ENCODE peak calls at places on chromosomes 12 and 14, in four cellular contexts. M, G, Z and I are unnamed samples.

GRCh38 chr14:86604546-86604945 is 1074.6 kb downstream of the FLRT2 start:
- DNase-seq in M (no peak), G (peak; percentile 2), Z (no peak), I (peak; percentile 1)

GRCh38 chr12:131353376-131353775 is 357.5 kb upstream of the SFSWAP start:
- DNase-seq in M (no peak), G (no peak), Z (no peak), I (no peak)

GRCh38 chr12:50077099-50077498 is 8.0 kb upstream of the SMARCD1 start:
- DNase-seq in M (no peak), G (no peak), Z (no peak), I (no peak)

GRCh38 chr12:102797513-102797912 is 119.5 kb downstream of the PAH start:
- DNase-seq in M (no peak), G (peak; percentile 8), Z (no peak), I (no peak)

GRCh38 chr12:4117386-4118016 is 156.1 kb upstream of the CCND2 start:
- DNase-seq in M (no peak), G (no peak), Z (no peak), I (no peak)

GRCh38 chr12:98595152-98595988 is 1.9 kb downstream of the SLC25A3 start:
- DNase-seq in M (peak; percentile 70), G (peak; percentile 76), Z (no peak), I (peak; percentile 80)

GRCh38 chr12:13536219-13536910 is 339.8 kb downstream of the EMP1 start:
- DNase-seq in M (no peak), G (no peak), Z (peak; percentile 14), I (no peak)

GRCh38 chr12:14833952-14834351 is 9.4 kb downstream of the ART4 start:
- DNase-seq in M (no peak), G (peak; percentile 17), Z (no peak), I (no peak)

GRCh38 chr12:51951843-51952722 is 584 bp downstream of the ACVR1B start:
- DNase-seq in M (peak; percentile 11), G (no peak), Z (peak; percentile 9), I (no peak)

GRCh38 chr14:89921896-89922548 is 32.5 kb downstream of the EFCAB11 start:
- DNase-seq in M (peak; percentile 79), G (peak; percentile 86), Z (no peak), I (peak; percentile 89)

GRCh38 chr12:47636908-47637780 is 68.7 kb downstream of the RPAP3 start:
- DNase-seq in M (peak; percentile 77), G (no peak), Z (peak; percentile 11), I (no peak)

GRCh38 chr14:21071225-21072041 is 1.3 kb downstream of the ARHGEF40 start:
- DNase-seq in M (peak; percentile 11), G (peak; percentile 96), Z (peak; percentile 84), I (peak; percentile 98)

GRCh38 chr14:56055521-56055920 is 62.7 kb upstream of the PELI2 start:
- DNase-seq in M (no peak), G (no peak), Z (no peak), I (no peak)

GRCh38 chr12:107429006-107429698 is 256.4 kb upstream of the PWP1 start:
- DNase-seq in M (peak; percentile 78), G (no peak), Z (no peak), I (no peak)

GRCh38 chr14:101333335-101334280 is 227.7 kb upstream of the DIO3 start:
- DNase-seq in M (peak; percentile 87), G (no peak), Z (no peak), I (no peak)

GRCh38 chr12:34600592-34601462 is 578.5 kb downstream of the ALG10 start:
- DNase-seq in M (no peak), G (no peak), Z (no peak), I (no peak)

GRCh38 chr12:77485961-77486579 is 344.6 kb upstream of the NAV3 start:
- DNase-seq in M (no peak), G (no peak), Z (no peak), I (no peak)

GRCh38 chr14:103318750-103319419 is 15.2 kb upstream of the EIF5 start:
- DNase-seq in M (no peak), G (no peak), Z (no peak), I (no peak)

GRCh38 chr12:106123551-106123991 is 15.2 kb downstream of the NUAK1 start:
- DNase-seq in M (peak; percentile 55), G (peak; percentile 92), Z (no peak), I (peak; percentile 80)

GRCh38 chr14:105944632-105945610 is 418.5 kb downstream of the TMEM121 start:
- DNase-seq in M (peak; percentile 73), G (no peak), Z (peak; percentile 6), I (no peak)

GRCh38 chr12:105773501-105773900 is 365.3 kb downstream of the NUAK1 start:
- DNase-seq in M (no peak), G (peak; percentile 21), Z (no peak), I (no peak)

DNA sequence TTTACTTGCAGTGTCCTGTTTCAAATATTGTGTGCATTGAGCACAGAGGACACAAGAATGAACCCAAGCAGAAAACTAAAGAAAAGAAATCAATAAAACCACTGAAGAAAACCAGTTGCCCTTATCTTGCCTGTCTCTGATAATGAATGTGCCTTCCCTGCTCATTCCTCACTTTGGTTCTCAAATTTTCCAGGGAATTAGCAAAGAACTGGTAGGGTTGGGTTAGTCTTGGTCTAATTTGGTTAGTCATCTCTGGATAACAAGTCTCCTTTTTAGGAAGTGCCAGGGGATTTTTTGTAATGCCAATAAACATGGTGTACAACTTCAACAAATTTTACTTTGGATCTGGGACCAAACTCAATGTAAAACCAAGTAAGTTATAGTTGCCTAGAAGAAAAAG is 65.7 kb downstream of the DAD1 start:
- DNase-seq in M (no peak), G (no peak), Z (no peak), I (no peak)
- H3K4me3 ChIP-seq in M (no peak overlapping the region), G (no peak overlapping the region), Z (no peak overlapping the region), I (no peak overlapping the region)

DNA sequence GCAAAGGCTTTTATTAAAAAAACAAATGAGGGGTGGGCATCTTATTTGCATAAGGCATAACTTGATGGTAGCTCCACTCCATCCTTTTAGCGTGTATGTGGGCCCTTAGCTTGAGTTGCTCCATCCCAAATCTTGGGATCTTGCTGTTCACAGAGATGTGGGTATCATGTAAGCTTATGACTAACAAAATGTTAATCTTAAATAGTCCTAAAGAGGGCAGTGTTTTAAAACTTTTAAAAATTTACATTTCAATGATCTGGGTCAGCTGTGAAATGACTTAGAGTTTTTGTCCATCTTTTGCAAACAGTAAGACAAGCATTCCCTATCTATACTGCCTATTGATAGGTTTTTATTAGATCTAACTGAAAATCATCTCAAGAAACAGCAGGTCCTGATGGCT is 86.0 kb downstream of the SLCO1A2 start:
- DNase-seq in M (peak; percentile 39), G (peak; percentile 1), Z (no peak), I (peak; percentile 18)
- TF ChIP-seq CTCF in M (peak; percentile 49), G (no peak), Z (peak; percentile 12), I (no peak)

GRCh38 chr12:38118632-38119031 is 197.9 kb upstream of the ALG10B start:
- DNase-seq in M (no peak), G (no peak), Z (no peak), I (no peak)
- H3K4me3 ChIP-seq in M (no peak overlapping the region), G (no peak overlapping the region), Z (no peak overlapping the region), I (no peak overlapping the region)

DNA sequence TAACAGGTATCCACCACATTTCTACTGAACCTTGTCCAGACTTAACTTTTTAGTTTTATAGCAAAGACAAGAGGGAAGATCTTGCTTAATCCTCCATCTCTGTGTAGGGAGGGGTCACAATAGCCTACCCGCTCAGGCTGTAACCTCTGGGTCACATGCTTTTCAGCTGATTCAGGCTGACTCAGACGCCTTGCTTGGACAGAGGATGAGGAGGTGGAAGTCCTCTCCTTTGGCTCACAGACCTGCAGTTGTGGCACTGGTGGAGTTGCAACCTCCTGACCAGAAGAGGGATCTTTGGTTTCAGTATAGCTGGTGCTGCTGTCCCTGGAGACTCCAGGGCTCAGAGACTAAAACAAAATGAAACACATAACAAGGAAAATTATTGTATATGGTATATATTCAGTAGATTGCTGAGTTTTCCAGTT is 16.2 kb downstream of the ACIN1 start:
- DNase-seq in M (peak; percentile 96), G (peak; percentile 97), Z (no peak), I (peak; percentile 91)
- TF ChIP-seq CTCF in M (no peak), G (peak; percentile 33), Z (no peak), I (no peak)

GRCh38 chr14:75281691-75282000 is 3.0 kb downstream of the FOS start:
- DNase-seq in M (no peak), G (no peak), Z (no peak), I (no peak)

GRCh38 chr14:75280448-75280830 is 1.8 kb downstream of the FOS start:
- DNase-seq in M (no peak), G (no peak), Z (no peak), I (no peak)

GRCh38 chr14:75282166-75282547 is 3.5 kb downstream of the FOS start:
- DNase-seq in M (no peak), G (peak; percentile 64), Z (no peak), I (peak; percentile 74)

GRCh38 chr14:75279739-75280447 is 1.3 kb downstream of the FOS start:
- DNase-seq in M (no peak), G (peak; percentile 47), Z (peak; percentile 20), I (peak; percentile 34)

GRCh38 chr14:75280831-75281690 is 2.4 kb downstream of the FOS start:
- DNase-seq in M (no peak), G (peak; percentile 59), Z (no peak), I (peak; percentile 45)
- H3K4me3 ChIP-seq in M (no peak overlapping the region), G (peak overlapping the region; percentile 96), Z (no peak overlapping the region), I (no peak overlapping the region)

DNA sequence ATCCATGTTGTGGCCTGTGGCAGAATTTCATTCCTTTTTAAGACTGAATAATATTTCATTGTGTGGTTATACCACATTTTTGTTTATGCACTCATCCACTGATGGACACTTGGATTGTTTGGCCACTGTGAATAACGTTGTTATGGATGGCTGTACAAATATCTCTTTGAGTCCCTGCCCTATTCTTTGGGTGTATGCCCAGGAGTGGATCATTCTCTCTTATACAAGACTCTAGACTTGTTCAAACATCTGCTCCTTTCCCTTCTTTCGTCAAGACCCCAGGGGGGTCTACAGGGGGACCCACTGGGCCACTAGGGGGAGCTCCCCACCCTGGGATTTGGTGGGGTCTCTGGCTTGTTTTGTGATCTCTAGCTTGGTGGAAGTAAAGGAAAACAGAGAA is 77.4 kb downstream of the FBXL14 start:
- DNase-seq in M (peak; percentile 90), G (peak; percentile 97), Z (no peak), I (peak; percentile 92)
- TF ChIP-seq CTCF in M (peak; percentile 66), G (peak; percentile 63), Z (peak; percentile 85), I (peak; percentile 76)

DNA sequence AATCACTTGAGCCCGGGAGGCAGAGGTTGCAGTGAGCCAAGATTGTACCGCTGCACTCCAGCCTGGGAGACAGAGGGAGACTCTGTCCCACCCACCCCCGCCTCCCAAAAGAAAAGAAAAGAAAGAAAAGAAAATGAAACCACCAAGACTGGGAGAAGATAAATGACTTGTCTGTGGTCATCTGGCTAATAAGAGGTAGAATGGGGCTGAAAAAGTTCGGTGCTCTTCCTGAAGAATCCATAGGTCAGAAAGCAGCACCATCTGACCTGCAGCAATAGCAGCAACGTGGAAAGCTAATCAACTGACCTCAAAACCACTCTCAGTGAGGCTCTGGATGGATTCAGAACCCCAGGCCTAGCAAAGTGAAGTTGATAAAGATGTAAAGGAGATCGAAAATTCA is 25.2 kb downstream of the SSH1 start:
- DNase-seq in M (no peak), G (no peak), Z (no peak), I (peak; percentile 40)
- H3K4me3 ChIP-seq in M (no peak overlapping the region), G (no peak overlapping the region), Z (no peak overlapping the region), I (no peak overlapping the region)